ENCODE peak calls at places on chromosome 14, in four cellular contexts. X is fibroblast of mammary gland, Y is GM12892, F is tibial artery. P is an unnamed sample.

GRCh38 chr14:56116128-56116900 is 1.9 kb upstream of the PELI2 start:
- DNase-seq in X (no peak), Y (no peak), F (no peak), P (no peak)

GRCh38 chr14:92582706-92583452 is 69.3 kb downstream of the RIN3 start:
- DNase-seq in X (no peak), Y (peak), F (no peak), P (no peak)

GRCh38 chr14:38255673-38256357 is at the start of gene CLEC14A:
- DNase-seq in X (no peak), Y (no peak), F (peak), P (no peak)

GRCh38 chr14:33280646-33281045 is 342.0 kb downstream of the NPAS3 start:
- DNase-seq in X (peak), Y (no peak), F (no peak), P (no peak)

GRCh38 chr14:22819191-22819988 is 4.2 kb upstream of the SLC7A7 start:
- DNase-seq in X (peak), Y (no peak), F (peak), P (peak)

GRCh38 chr14:35405304-35405996 is 901 bp upstream of the NFKBIA start:
- DNase-seq in X (no peak), Y (no peak), F (peak), P (no peak)

GRCh38 chr14:80522936-80523335 is 311.6 kb upstream of the DIO2 start:
- DNase-seq in X (peak), Y (no peak), F (no peak), P (peak)

GRCh38 chr14:54730156-54730961 is 163.4 kb downstream of the SAMD4A start:
- DNase-seq in X (peak), Y (peak), F (no peak), P (peak)

GRCh38 chr14:103576371-103577024 is 13.7 kb downstream of the COA8 start:
- DNase-seq in X (peak), Y (no peak), F (peak), P (peak)

GRCh38 chr14:94366146-94366887 is 22.1 kb downstream of the SERPINA1 start:
- DNase-seq in X (no peak), Y (no peak), F (no peak), P (no peak)

GRCh38 chr14:53640695-53641094 is 315.9 kb downstream of the BMP4 start:
- DNase-seq in X (no peak), Y (no peak), F (no peak), P (peak)

GRCh38 chr14:95191445-95192199 is 34.3 kb upstream of the DICER1 start:
- DNase-seq in X (no peak), Y (no peak), F (no peak), P (no peak)

GRCh38 chr14:94751956-94752355 is 18.0 kb downstream of the GSC start:
- DNase-seq in X (no peak), Y (no peak), F (no peak), P (no peak)

GRCh38 chr14:104239185-104239775 is 100.9 kb downstream of the KIF26A start:
- DNase-seq in X (no peak), Y (no peak), F (peak), P (no peak)

GRCh38 chr14:74918380-74918779 is 4.7 kb downstream of the RPS6KL1 start:
- DNase-seq in X (no peak), Y (no peak), F (no peak), P (no peak)

GRCh38 chr14:84025258-84026012 is 1504.5 kb upstream of the FLRT2 start:
- DNase-seq in X (no peak), Y (no peak), F (no peak), P (no peak)

GRCh38 chr14:35535794-35536112 is 1.8 kb downstream of the INSM2 start:
- DNase-seq in X (no peak), Y (no peak), F (no peak), P (no peak)

GRCh38 chr14:77272261-77272660 is 1.3 kb upstream of the NGB start:
- DNase-seq in X (no peak), Y (no peak), F (no peak), P (no peak)

GRCh38 chr14:52259452-52259851 is 8.0 kb upstream of the PTGDR start:
- DNase-seq in X (no peak), Y (no peak), F (no peak), P (no peak)

GRCh38 chr14:22986508-22987054 is 4.2 kb upstream of the AJUBA start:
- DNase-seq in X (peak), Y (peak), F (peak), P (peak)

GRCh38 chr14:33455998-33456397 is 494.9 kb downstream of the EGLN3 start:
- DNase-seq in X (peak), Y (no peak), F (no peak), P (peak)